ENCODE peak calls at places on chromosomes 1 and 21, in four cellular contexts. J is CD8-positive, alpha-beta T cell; W is endothelial cell; X is fibroblast of villous mesenchyme. Y is an unnamed sample.

GRCh38 chr1:184504695-184505338 is 118.0 kb downstream of the C1orf21 start:
- DNase-seq in J (no peak), W (no peak), X (no peak), Y (no peak)

GRCh38 chr1:94582578-94582977 is 41.0 kb upstream of the F3 start:
- DNase-seq in J (no peak), W (no peak), X (no peak), Y (no peak)

GRCh38 chr1:37471345-37472231 is 2.8 kb upstream of the ZC3H12A start:
- DNase-seq in J (no peak), W (no peak), X (peak; percentile 94), Y (peak; percentile 86)

GRCh38 chr1:17624540-17625256 is 85.2 kb downstream of the ARHGEF10L start:
- DNase-seq in J (no peak), W (no peak), X (peak; percentile 8), Y (peak; percentile 63)

GRCh38 chr1:32969556-32969955 is 4.9 kb upstream of the RNF19B start:
- DNase-seq in J (no peak), W (no peak), X (no peak), Y (no peak)

GRCh38 chr1:6141601-6142000 is 38.5 kb downstream of the CHD5 start:
- DNase-seq in J (no peak), W (no peak), X (no peak), Y (no peak)

GRCh38 chr1:222761171-222761570 is 24.2 kb downstream of the FAM177B start:
- DNase-seq in J (no peak), W (no peak), X (no peak), Y (no peak)

GRCh38 chr1:38028105-38028591 is 15.6 kb downstream of the UTP11 start:
- DNase-seq in J (no peak), W (no peak), X (no peak), Y (peak; percentile 36)

GRCh38 chr1:157363660-157364140 is 188.6 kb downstream of the FCRL5 start:
- DNase-seq in J (no peak), W (peak; percentile 14), X (peak; percentile 30), Y (peak; percentile 47)

GRCh38 chr1:108644984-108645383 is 15.9 kb downstream of the HENMT1 start:
- DNase-seq in J (peak; percentile 36), W (no peak), X (no peak), Y (no peak)

GRCh38 chr1:159279754-159280153 is 22.4 kb upstream of the FCER1A start:
- DNase-seq in J (no peak), W (no peak), X (no peak), Y (no peak)

GRCh38 chr1:160083968-160084770 is 2.8 kb downstream of the KCNJ9 start:
- DNase-seq in J (peak; percentile 62), W (peak; percentile 58), X (peak; percentile 13), Y (no peak)

GRCh38 chr1:12580054-12580887 is 37.7 kb downstream of the DHRS3 start:
- DNase-seq in J (no peak), W (no peak), X (peak; percentile 86), Y (peak; percentile 63)

GRCh38 chr1:35499652-35500176 is 57.5 kb downstream of the KIAA0319L start:
- DNase-seq in J (peak; percentile 11), W (no peak), X (peak; percentile 67), Y (no peak)

GRCh38 chr1:153960206-153960605 is 1.8 kb upstream of the CRTC2 start:
- DNase-seq in J (no peak), W (no peak), X (no peak), Y (no peak)

GRCh38 chr1:172390243-172390619 is 30.3 kb upstream of the C1orf105 start:
- DNase-seq in J (no peak), W (no peak), X (peak; percentile 68), Y (no peak)

GRCh38 chr1:4303303-4303702 is 351.1 kb upstream of the AJAP1 start:
- DNase-seq in J (no peak), W (no peak), X (no peak), Y (no peak)

GRCh38 chr1:70204578-70204977 is 801 bp downstream of the LRRC40 start:
- DNase-seq in J (no peak), W (no peak), X (peak; percentile 4), Y (no peak)

GRCh38 chr1:36151845-36152203 is 2.5 kb upstream of the TRAPPC3 start:
- DNase-seq in J (peak; percentile 45), W (no peak), X (no peak), Y (no peak)

GRCh38 chr1:203456577-203456976 is 19.0 kb upstream of the PRELP start:
- DNase-seq in J (no peak), W (no peak), X (no peak), Y (no peak)

GRCh38 chr1:164636744-164637143 is 77.8 kb downstream of the PBX1 start:
- DNase-seq in J (no peak), W (no peak), X (peak; percentile 32), Y (no peak)

GRCh38 chr1:150927629-150928028 is 1.5 kb downstream of the SETDB1 start:
- DNase-seq in J (no peak), W (no peak), X (no peak), Y (no peak)

GRCh38 chr1:232211149-232211548 is 418.8 kb downstream of the SIPA1L2 start:
- DNase-seq in J (no peak), W (peak; percentile 13), X (no peak), Y (no peak)

GRCh38 chr1:7302126-7302525 is 469.0 kb upstream of the VAMP3 start:
- DNase-seq in J (no peak), W (no peak), X (no peak), Y (no peak)

GRCh38 chr1:228277491-228278431 is 69.9 kb downstream of the OBSCN start:
- DNase-seq in J (no peak), W (no peak), X (no peak), Y (no peak)

GRCh38 chr1:33560680-33561079 is 88.2 kb downstream of the ZSCAN20 start:
- DNase-seq in J (no peak), W (no peak), X (no peak), Y (no peak)

GRCh38 chr1:185681034-185681633 is 53.1 kb upstream of the HMCN1 start:
- DNase-seq in J (no peak), W (peak; percentile 40), X (peak; percentile 38), Y (peak; percentile 29)

GRCh38 chr1:63935148-63935547 is 161.3 kb downstream of the ROR1 start:
- DNase-seq in J (no peak), W (no peak), X (peak; percentile 31), Y (no peak)

GRCh38 chr1:9589719-9590157 is 1.0 kb downstream of the TMEM201 start:
- DNase-seq in J (no peak), W (no peak), X (peak; percentile 8), Y (peak; percentile 8)

GRCh38 chr1:212479188-212479587 is 46.5 kb downstream of the NENF start:
- DNase-seq in J (no peak), W (no peak), X (no peak), Y (no peak)

GRCh38 chr1:189708674-189709073 is 769.0 kb downstream of the BRINP3 start:
- DNase-seq in J (no peak), W (peak; percentile 22), X (no peak), Y (no peak)
- TF ChIP-seq CTCF in J (no peak), W (no peak), X (no peak), Y (no peak)

DNA sequence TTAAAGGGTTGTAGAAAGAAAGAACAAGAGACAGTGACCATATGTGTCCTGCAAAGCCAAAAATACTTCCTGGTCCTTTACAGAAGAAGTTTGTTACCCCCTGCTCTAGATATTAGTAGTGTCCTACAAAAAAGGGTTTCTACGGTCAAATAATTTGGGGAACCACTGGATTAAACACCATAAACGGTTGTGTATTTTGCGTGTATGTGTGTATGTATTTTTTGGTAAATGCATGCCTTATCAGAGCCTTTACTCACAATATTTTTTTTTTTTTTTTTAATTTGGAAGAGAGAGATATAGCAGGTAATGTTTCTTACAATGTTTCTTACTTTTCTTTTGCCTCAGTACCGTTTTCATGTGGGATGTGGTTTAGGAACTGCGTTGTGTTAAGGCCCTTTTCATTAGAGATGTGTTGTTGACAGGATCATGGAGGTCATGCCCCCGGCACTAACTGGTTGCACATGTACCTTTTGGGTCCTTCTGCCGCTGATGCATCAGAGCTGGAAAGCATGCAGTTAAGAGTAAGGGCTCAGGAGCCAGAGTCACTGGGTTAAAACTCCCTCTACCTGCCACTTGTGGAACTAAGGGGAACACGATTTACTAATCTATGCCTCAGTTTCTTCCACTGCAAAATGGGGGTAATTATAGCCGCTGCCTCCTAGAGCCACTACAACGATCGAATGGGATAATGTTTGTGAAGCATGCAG is 234.6 kb upstream of the KAZN start:
- DNase-seq in J (no peak), W (no peak), X (no peak), Y (no peak)
- TF ChIP-seq CTCF in J (no peak), W (no peak), X (no peak), Y (no peak)

DNA sequence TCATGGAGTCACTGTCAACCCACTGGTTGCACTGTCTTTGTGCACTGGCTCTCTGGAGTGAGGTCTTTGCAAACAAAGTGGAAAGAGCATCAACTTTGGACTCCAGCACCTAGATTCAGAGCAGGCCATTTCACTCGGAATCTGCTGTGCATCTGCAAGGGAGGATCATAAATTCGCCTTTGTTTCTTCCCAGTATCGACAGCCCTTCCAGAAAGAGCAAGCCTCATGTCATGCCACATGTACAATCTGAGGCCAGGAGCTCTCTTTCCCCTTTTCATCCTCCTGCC is 853 bp upstream of the PCSK9 start:
- DNase-seq in J (no peak), W (no peak), X (no peak), Y (no peak)
- TF ChIP-seq CTCF in J (no peak), W (no peak), X (no peak), Y (no peak)

GRCh38 chr1:155910621-155911121 is 478 bp downstream of the RIT1 start:
- DNase-seq in J (peak; percentile 7), W (peak; percentile 6), X (peak; percentile 55), Y (peak; percentile 35)
- TF ChIP-seq CTCF in J (no peak), W (no peak), X (peak; percentile 19), Y (no peak)

GRCh38 chr1:88736633-88737248 is 52.7 kb downstream of the PKN2 start:
- DNase-seq in J (no peak), W (peak; percentile 42), X (peak; percentile 54), Y (peak; percentile 62)
- TF ChIP-seq CTCF in J (no peak), W (no peak), X (peak; percentile 86), Y (peak; percentile 84)

DNA sequence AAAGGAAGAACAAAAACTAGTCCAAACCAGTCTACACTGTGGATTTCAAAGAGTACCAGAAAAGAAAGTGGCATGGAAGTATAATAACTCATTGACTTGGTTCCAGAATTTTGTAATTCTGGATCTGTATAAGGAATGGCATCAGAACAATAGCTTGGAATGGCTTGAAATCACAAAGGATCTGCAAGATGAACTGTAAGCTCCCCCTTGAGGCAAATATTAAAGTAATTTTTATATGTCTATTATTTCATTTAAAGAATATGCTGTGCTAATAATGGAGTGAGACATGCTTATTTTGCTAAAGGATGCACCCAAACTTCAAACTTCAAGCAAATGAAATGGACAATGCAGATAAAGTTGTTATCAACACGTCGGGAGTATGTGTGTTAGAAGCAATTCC is 21.3 kb downstream of the CHODL start:
- DNase-seq in J (no peak), W (no peak), X (no peak), Y (no peak)
- TF ChIP-seq CTCF in J (no peak), W (no peak), X (no peak), Y (no peak)

GRCh38 chr1:231092380-231092779 is 52.3 kb upstream of the FAM89A start:
- DNase-seq in J (no peak), W (no peak), X (no peak), Y (no peak)

GRCh38 chr1:231094421-231094820 is 54.4 kb upstream of the FAM89A start:
- DNase-seq in J (no peak), W (no peak), X (no peak), Y (no peak)

GRCh38 chr1:231091415-231091814 is 51.4 kb upstream of the FAM89A start:
- DNase-seq in J (no peak), W (no peak), X (no peak), Y (no peak)

GRCh38 chr1:231091853-231092301 is 51.8 kb upstream of the FAM89A start:
- DNase-seq in J (peak; percentile 7), W (peak; percentile 71), X (peak; percentile 62), Y (no peak)

GRCh38 chr1:231093158-231093922 is 53.3 kb upstream of the FAM89A start:
- DNase-seq in J (no peak), W (no peak), X (no peak), Y (no peak)
- TF ChIP-seq CTCF in J (no peak), W (no peak), X (peak; percentile 4), Y (peak; percentile 23)

GRCh38 chr1:207876129-207876528 is 34.8 kb downstream of the CD34 start:
- DNase-seq in J (no peak), W (no peak), X (no peak), Y (no peak)
- TF ChIP-seq CTCF in J (no peak), W (no peak), X (peak; percentile 27), Y (peak; percentile 59)

Y was measured in HFFc6.